ENCODE peak calls at places on chromosome 16, in six cellular contexts. V is MM.1S, A is A673, W is PC-9, B is neural progenitor cell, H is heart right ventricle. X is an unnamed sample.

GRCh38 chr16:77974883-77975282 is 47.5 kb upstream of the CLEC3A start:
- DNase-seq in V (no peak), A (no peak), W (no peak), B (peak), H (no peak), X (no peak)

GRCh38 chr16:2775317-2775716 is 1.8 kb downstream of the ELOB start:
- DNase-seq in V (no peak), A (no peak), W (no peak), B (no peak), H (no peak), X (no peak)

GRCh38 chr16:24119807-24120206 is 136.3 kb upstream of the CACNG3 start:
- DNase-seq in V (no peak), A (no peak), W (no peak), B (no peak), H (no peak), X (no peak)

GRCh38 chr16:4015275-4015990 is 100.8 kb downstream of the ADCY9 start:
- DNase-seq in V (no peak), A (no peak), W (no peak), B (no peak), H (no peak), X (no peak)

GRCh38 chr16:86480444-86480843 is 29.9 kb upstream of the FOXF1 start:
- DNase-seq in V (no peak), A (no peak), W (no peak), B (no peak), H (no peak), X (no peak)

GRCh38 chr16:69520413-69520799 is 45.4 kb upstream of the NFAT5 start:
- DNase-seq in V (no peak), A (no peak), W (no peak), B (no peak), H (no peak), X (no peak)

GRCh38 chr16:69132424-69133252 is at the start of the genes CHTF8 and UTP4:
- DNase-seq in V (peak), A (peak), W (peak), B (peak), H (peak), X (peak)

GRCh38 chr16:57141822-57142631 is 43.8 kb downstream of the PSME3IP1 start:
- DNase-seq in V (no peak), A (peak), W (no peak), B (no peak), H (no peak), X (no peak)

GRCh38 chr16:17107450-17107849 is 363.3 kb downstream of the XYLT1 start:
- DNase-seq in V (no peak), A (no peak), W (no peak), B (no peak), H (no peak), X (no peak)

GRCh38 chr16:1363501-1364041 is 11.8 kb downstream of the GNPTG start:
- DNase-seq in V (peak), A (peak), W (peak), B (peak), H (peak), X (no peak)

GRCh38 chr16:24499193-24499814 is 40.1 kb upstream of the RBBP6 start:
- DNase-seq in V (peak), A (peak), W (peak), B (peak), H (no peak), X (no peak)

GRCh38 chr16:75256871-75257343 is 5.5 kb upstream of the BCAR1 start:
- DNase-seq in V (no peak), A (no peak), W (no peak), B (peak), H (peak), X (no peak)

DNA sequence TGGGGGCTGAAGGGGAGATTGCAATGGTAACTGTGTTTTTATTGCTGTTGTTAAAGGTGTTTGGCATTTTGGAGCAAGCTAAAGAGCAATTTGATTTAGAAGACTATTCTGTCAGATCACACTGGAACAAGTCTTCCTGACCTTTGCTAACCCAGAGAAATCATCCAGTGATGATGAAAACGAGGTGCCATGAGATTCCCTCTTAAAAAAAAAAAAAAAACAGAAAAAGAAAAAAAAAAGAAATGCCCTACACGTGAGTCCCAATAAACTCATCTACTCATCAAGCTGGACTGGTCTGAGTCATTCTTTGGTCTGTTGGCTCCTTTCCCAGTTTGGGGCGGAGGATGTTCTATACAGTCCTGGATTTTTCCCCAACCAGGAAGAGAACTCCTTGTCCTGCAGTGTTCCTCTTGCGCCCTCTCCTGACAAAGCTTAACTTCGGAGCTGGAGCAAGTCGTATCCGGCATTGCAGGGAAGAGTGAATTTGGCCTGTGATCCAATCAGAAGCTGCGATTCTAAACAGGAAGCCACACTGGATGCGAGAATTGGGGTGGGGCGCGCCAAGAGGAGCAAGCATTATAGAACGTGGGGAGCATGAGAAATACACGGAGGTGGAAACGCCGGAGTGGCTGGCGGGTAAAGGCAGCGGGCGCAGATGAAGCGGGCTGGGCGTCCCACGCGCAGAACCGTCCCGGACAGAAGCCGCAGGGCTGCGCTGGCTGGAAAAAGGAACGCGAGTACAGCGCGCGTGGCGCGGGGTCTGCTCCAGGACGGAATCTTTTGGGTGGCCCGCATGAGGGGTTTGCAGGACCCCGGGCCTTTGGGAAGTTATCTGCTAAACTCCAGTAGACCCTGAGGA is 22.4 kb upstream of the CRYM start:
- DNase-seq in V (peak), A (peak), W (peak), B (peak), H (peak), X (peak)
- TF ChIP-seq CTCF in V (peak), A (peak), W (peak), B (peak), H (peak), X (peak)

DNA sequence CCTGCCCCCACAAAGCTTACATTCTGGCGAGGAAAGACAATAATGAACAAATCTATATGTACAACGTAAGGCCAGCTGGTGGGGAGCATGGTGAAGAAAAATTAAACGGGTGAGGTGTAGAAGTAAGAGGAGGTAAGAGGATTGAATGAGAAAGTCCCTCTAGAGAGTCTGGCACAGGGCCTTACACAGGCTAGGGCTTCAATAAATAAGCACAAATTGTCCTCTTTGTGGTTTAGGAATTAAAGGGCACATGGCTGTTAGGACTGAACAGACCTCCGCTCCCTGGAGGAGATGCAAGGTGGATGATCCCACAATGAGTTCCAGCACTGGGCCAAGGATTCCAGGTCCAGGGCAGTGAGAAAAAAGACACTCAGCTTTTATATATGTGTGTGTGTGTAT is 43.1 kb upstream of the HAPSTR1 start:
- DNase-seq in V (no peak), A (no peak), W (no peak), B (no peak), H (no peak), X (no peak)
- H3K4me3 ChIP-seq in V (no peak), A (no peak), W (no peak), B (no peak), H (no peak), X (no peak)

DNA sequence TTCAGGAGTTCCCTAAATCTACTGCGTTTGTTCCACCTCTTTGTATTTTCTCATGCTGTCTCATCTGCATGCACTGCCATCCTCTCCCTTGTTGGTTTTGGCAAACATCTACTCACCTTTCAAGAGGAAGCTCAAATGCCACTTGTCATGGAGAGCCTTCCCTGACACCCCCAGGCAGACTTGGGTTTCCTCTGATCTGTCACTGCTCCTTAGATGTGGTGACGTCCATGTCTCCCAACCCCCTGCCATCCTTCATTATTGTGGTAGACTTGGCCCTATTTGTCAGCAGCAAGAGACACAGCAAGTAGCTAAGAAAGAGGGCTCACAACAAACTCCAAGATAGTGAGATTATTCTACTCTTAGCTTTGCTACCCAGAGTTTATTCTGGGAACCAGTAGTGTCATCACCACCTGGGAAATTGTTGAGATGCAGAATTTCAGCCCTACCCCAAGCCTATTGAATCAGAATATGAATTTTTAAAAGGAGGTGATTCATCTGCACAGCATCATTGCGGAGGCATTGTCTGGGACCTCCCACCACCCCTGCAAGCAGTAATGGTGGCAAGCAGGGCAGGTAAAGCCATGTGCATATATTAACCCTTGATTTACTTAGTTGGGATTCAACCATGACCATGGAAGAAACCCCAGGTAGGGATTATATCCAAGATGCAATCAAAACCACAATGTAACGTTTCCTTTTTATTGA is 248.9 kb downstream of the SHISA9 start:
- DNase-seq in V (no peak), A (no peak), W (no peak), B (no peak), H (no peak), X (no peak)
- TF ChIP-seq CTCF in V (no peak), A (no peak), W (no peak), B (no peak), H (no peak), X (no peak)

GRCh38 chr16:30088237-30088831 is 3.4 kb downstream of the TBX6 start:
- DNase-seq in V (no peak), A (no peak), W (no peak), B (no peak), H (no peak), X (no peak)

GRCh38 chr16:30091474-30092372 is at the start of gene TBX6:
- DNase-seq in V (peak), A (peak), W (peak), B (peak), H (peak), X (peak)

GRCh38 chr16:30088832-30089624 is 2.7 kb downstream of the TBX6 start:
- DNase-seq in V (no peak), A (no peak), W (no peak), B (no peak), H (no peak), X (no peak)

GRCh38 chr16:30092373-30093010 is 768 bp upstream of the TBX6 start:
- DNase-seq in V (peak), A (peak), W (peak), B (peak), H (peak), X (no peak)

DNA sequence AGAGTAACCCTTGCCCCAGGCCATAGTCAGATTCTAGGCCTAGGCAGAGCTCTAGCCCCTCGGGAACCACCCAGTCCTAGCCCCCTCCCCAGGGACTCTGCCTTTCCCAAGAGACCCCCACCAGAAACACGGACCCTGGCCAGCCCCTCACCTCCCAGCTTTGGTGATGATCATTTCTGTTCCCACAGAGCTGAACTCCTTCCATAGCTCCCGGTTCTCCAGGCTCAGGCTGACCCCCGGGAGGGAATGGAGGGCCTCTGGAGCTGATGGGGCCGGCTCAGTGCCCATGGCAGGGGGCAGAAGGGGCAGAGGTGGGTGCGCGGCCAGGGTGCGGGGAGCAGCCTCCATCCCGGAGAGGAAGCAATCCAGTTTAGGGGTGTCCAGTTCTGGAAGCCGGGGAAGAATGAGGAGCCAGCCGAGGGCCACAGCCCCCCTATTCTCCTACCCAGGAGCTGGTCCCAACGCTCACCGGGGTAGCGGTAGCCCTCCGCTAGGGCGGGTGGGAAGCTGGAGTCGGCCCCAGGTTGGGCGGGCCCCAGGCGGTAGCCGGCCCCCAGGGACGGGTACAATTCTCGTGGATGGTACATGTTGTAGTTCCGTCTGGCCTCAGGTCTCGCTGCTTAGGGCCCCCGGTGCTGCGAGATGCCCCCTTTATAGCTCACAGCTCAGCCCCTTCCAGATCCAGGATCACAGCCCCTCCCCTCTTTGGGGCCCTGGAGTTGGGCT is 954 bp downstream of the TBX6 start:
- DNase-seq in V (no peak), A (no peak), W (no peak), B (no peak), H (no peak), X (no peak)
- H3K4me3 ChIP-seq in V (peak), A (peak), W (peak), B (peak), H (peak), X (peak)

GRCh38 chr16:5058476-5058875 is 7.3 kb downstream of the C16orf89 start:
- DNase-seq in V (no peak), A (peak), W (no peak), B (peak), H (no peak), X (no peak)
- TF ChIP-seq CTCF in V (no peak), A (peak), W (peak), B (peak), H (peak), X (peak)

GRCh38 chr16:29824589-29825144 is 4.4 kb downstream of the MVP start:
- DNase-seq in V (no peak), A (no peak), W (no peak), B (no peak), H (no peak), X (no peak)
- H3K4me3 ChIP-seq in V (no peak), A (no peak), W (peak), B (no peak), H (peak), X (no peak)

GRCh38 chr16:67893791-67894399 is 841 bp downstream of the PSKH1 start:
- DNase-seq in V (peak), A (no peak), W (no peak), B (peak), H (no peak), X (no peak)

GRCh38 chr16:67888311-67888710 is 3.6 kb downstream of the NRN1L start:
- DNase-seq in V (no peak), A (no peak), W (no peak), B (peak), H (no peak), X (no peak)

GRCh38 chr16:67897231-67897630 is 4.2 kb downstream of the PSKH1 start:
- DNase-seq in V (no peak), A (no peak), W (no peak), B (no peak), H (no peak), X (peak)

GRCh38 chr16:67892375-67892774 is 679 bp upstream of the PSKH1 start:
- DNase-seq in V (no peak), A (no peak), W (no peak), B (no peak), H (no peak), X (no peak)

DNA sequence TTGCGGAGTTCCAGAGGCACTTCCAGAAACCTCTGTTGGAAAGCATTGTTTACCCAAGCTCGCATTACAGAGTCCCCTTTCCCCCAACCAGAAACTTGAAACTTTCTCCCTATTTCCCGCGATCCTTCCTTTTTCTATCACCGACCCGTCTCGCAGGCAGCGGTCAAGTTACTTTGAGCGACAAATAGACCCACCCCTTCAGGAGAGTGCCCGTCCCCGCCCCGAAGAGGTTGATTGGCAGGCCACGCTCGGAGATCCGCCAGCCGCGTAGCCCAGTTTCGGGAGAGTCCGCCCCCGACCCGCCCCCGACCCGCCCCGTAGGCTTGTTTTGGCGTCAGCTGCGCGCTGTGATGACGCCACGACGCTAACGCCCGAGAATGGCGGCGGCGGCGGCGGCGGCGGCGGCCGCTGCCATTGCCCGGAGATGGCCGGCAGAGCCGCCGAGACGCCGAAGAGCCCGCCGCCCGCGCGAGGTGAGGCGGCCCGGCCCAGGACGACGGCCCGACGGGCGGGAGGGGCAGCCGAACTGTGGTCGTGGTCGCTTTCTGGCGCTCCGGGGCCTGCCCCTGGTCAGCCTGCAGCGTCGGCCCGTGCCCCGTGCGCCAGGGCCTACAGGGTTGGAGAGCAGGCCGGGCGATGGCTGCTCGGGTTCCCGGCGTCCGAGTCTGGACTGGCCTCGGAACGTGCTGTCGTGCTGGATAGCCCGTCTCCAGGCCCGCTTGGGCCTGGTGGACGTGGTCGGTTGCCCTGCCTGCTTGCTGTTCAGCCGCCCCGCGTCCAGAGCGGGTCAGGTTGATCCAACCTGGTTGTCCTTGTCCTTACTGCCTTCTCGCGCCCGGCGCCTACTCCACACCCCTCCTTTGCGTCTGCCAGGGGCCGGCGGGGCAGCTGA is at the start of gene PSKH1:
- DNase-seq in V (peak), A (peak), W (peak), B (peak), H (peak), X (peak)
- TF ChIP-seq CTCF in V (no peak), A (no peak), W (no peak), B (no peak), H (no peak), X (no peak)